ENCODE peak calls at places on chromosomes 16 and 17, in five cellular contexts. One of them, this sample, is unnamed.

GRCh38 chr16:75198135-75198600 is 8.8 kb downstream of the CTRB2 start:
- DNase-seq in iris pigment epithelial cell: peak
- DNase-seq in HCEC 1CT: peak
- DNase-seq in effector CD4-positive, alpha-beta T cell: no peak
- DNase-seq in skeletal muscle cell: no peak
- DNase-seq in this sample: no peak

GRCh38 chr17:77186141-77186604 is 45.4 kb downstream of the SEC14L1 start:
- DNase-seq in HCEC 1CT: no peak
- DNase-seq in skeletal muscle cell: no peak
- DNase-seq in effector CD4-positive, alpha-beta T cell: no peak
- DNase-seq in iris pigment epithelial cell: no peak
- DNase-seq in this sample: no peak

GRCh38 chr17:7513850-7514419 is 29.8 kb downstream of the POLR2A start:
- DNase-seq in effector CD4-positive, alpha-beta T cell: no peak
- DNase-seq in skeletal muscle cell: no peak
- DNase-seq in HCEC 1CT: no peak
- DNase-seq in iris pigment epithelial cell: no peak
- DNase-seq in this sample: no peak

GRCh38 chr17:82302991-82303943 is 14.1 kb downstream of the CD7 start:
- DNase-seq in effector CD4-positive, alpha-beta T cell: peak
- DNase-seq in HCEC 1CT: no peak
- DNase-seq in skeletal muscle cell: no peak
- DNase-seq in iris pigment epithelial cell: no peak
- DNase-seq in this sample: no peak

GRCh38 chr16:81164481-81164880 is 68.3 kb upstream of the GCSH start:
- DNase-seq in iris pigment epithelial cell: no peak
- DNase-seq in effector CD4-positive, alpha-beta T cell: no peak
- DNase-seq in skeletal muscle cell: no peak
- DNase-seq in HCEC 1CT: no peak
- DNase-seq in this sample: no peak

GRCh38 chr16:11632455-11632921 is 35.8 kb upstream of the SNN start:
- DNase-seq in HCEC 1CT: peak
- DNase-seq in effector CD4-positive, alpha-beta T cell: no peak
- DNase-seq in iris pigment epithelial cell: peak
- DNase-seq in skeletal muscle cell: peak
- DNase-seq in this sample: no peak

GRCh38 chr16:81446318-81447275 is 2.0 kb downstream of the CMIP start:
- DNase-seq in iris pigment epithelial cell: no peak
- DNase-seq in HCEC 1CT: no peak
- DNase-seq in skeletal muscle cell: no peak
- DNase-seq in effector CD4-positive, alpha-beta T cell: peak
- DNase-seq in this sample: peak

GRCh38 chr17:50917418-50917743 is 51.2 kb upstream of the TOB1 start:
- DNase-seq in effector CD4-positive, alpha-beta T cell: no peak
- DNase-seq in HCEC 1CT: no peak
- DNase-seq in iris pigment epithelial cell: no peak
- DNase-seq in skeletal muscle cell: no peak
- DNase-seq in this sample: no peak

GRCh38 chr17:77873518-77874302 is 84.8 kb upstream of the TNRC6C start:
- DNase-seq in iris pigment epithelial cell: no peak
- DNase-seq in HCEC 1CT: no peak
- DNase-seq in effector CD4-positive, alpha-beta T cell: no peak
- DNase-seq in skeletal muscle cell: no peak
- DNase-seq in this sample: no peak

GRCh38 chr17:43328650-43329049 is 70.1 kb upstream of the ARL4D start:
- DNase-seq in HCEC 1CT: no peak
- DNase-seq in effector CD4-positive, alpha-beta T cell: no peak
- DNase-seq in skeletal muscle cell: no peak
- DNase-seq in iris pigment epithelial cell: no peak
- DNase-seq in this sample: no peak

GRCh38 chr17:16465861-16466338 is 26.1 kb downstream of the LRRC75A start:
- DNase-seq in skeletal muscle cell: no peak
- DNase-seq in effector CD4-positive, alpha-beta T cell: no peak
- DNase-seq in HCEC 1CT: no peak
- DNase-seq in iris pigment epithelial cell: no peak
- DNase-seq in this sample: no peak

GRCh38 chr16:66378739-66379570 is 12.5 kb downstream of the CDH5 start:
- DNase-seq in HCEC 1CT: no peak
- DNase-seq in skeletal muscle cell: no peak
- DNase-seq in effector CD4-positive, alpha-beta T cell: no peak
- DNase-seq in iris pigment epithelial cell: no peak
- DNase-seq in this sample: no peak

GRCh38 chr17:13272296-13272695 is 254.5 kb upstream of the ELAC2 start:
- DNase-seq in iris pigment epithelial cell: no peak
- DNase-seq in skeletal muscle cell: no peak
- DNase-seq in effector CD4-positive, alpha-beta T cell: no peak
- DNase-seq in HCEC 1CT: no peak
- DNase-seq in this sample: no peak

GRCh38 chr17:29615492-29616299 is 7.0 kb downstream of the CORO6 start:
- DNase-seq in iris pigment epithelial cell: peak
- DNase-seq in skeletal muscle cell: peak
- DNase-seq in HCEC 1CT: peak
- DNase-seq in effector CD4-positive, alpha-beta T cell: peak
- DNase-seq in this sample: peak

GRCh38 chr17:42979511-42980273 is at the start of gene PTGES3L:
- DNase-seq in iris pigment epithelial cell: peak
- DNase-seq in HCEC 1CT: no peak
- DNase-seq in effector CD4-positive, alpha-beta T cell: peak
- DNase-seq in skeletal muscle cell: no peak
- DNase-seq in this sample: no peak

GRCh38 chr16:2776500-2777139 is 460 bp downstream of the ELOB start:
- DNase-seq in iris pigment epithelial cell: peak
- DNase-seq in HCEC 1CT: no peak
- DNase-seq in skeletal muscle cell: no peak
- DNase-seq in effector CD4-positive, alpha-beta T cell: no peak
- DNase-seq in this sample: peak